ENCODE peak calls at places on chromosomes 5 and 9, in seven cellular contexts. P is fibroblast of lung; S is CD8-positive, alpha-beta T cell; J is heart right ventricle; Q is stimulated activated CD8-positive, alpha-beta memory T cell treated with anti-CD3 and anti-CD28 coated beads, Interleukin-4, amount 100 ng/mL, for 24 hours; O is H4; D is uterus. M is an unnamed sample.

GRCh38 chr5:132478498-132478855 is 12.1 kb downstream of the IRF1 start:
- DNase-seq in J (no peak), O (no peak), D (no peak), Q (no peak), P (no peak), S (peak), M (no peak)

GRCh38 chr5:108720416-108720815 is 27.3 kb upstream of the FER start:
- DNase-seq in O (no peak), D (no peak), P (peak), S (no peak), Q (no peak), J (no peak), M (no peak)

GRCh38 chr5:98483301-98483700 is 290.2 kb upstream of the RGMB start:
- DNase-seq in Q (no peak), P (peak), J (no peak), D (no peak), O (no peak), S (no peak), M (no peak)

GRCh38 chr9:78622131-78622530 is 325.2 kb downstream of the PSAT1 start:
- DNase-seq in P (peak), Q (no peak), S (no peak), J (no peak), O (no peak), D (no peak), M (no peak)

GRCh38 chr5:114949001-114949400 is 220.7 kb downstream of the TRIM36 start:
- DNase-seq in D (no peak), J (no peak), Q (no peak), S (no peak), O (no peak), P (no peak), M (no peak)

GRCh38 chr5:13378073-13378472 is 566.4 kb downstream of the DNAH5 start:
- DNase-seq in J (no peak), O (peak), P (peak), S (no peak), D (no peak), Q (no peak), M (peak)

GRCh38 chr9:13841801-13842462 is 472.0 kb downstream of the NFIB start:
- DNase-seq in O (no peak), S (no peak), P (peak), D (no peak), J (peak), Q (no peak), M (no peak)

GRCh38 chr5:15609076-15609725 is 109.2 kb downstream of the FBXL7 start:
- DNase-seq in S (no peak), D (no peak), P (no peak), J (no peak), Q (no peak), O (no peak), M (no peak)

GRCh38 chr5:141668601-141669265 is 13.3 kb downstream of the ARAP3 start:
- DNase-seq in J (no peak), D (no peak), P (peak), O (no peak), Q (no peak), S (no peak), M (no peak)

GRCh38 chr5:125525356-125525755 is 778.9 kb upstream of the ZNF608 start:
- DNase-seq in O (no peak), P (peak), S (no peak), J (no peak), D (no peak), Q (no peak), M (no peak)

GRCh38 chr9:127931092-127931881 is 710 bp upstream of the PIP5KL1 start:
- DNase-seq in J (no peak), P (peak), Q (no peak), S (no peak), D (no peak), O (peak), M (peak)

GRCh38 chr9:126329476-126330275 is 3.0 kb downstream of the MVB12B start:
- DNase-seq in J (no peak), D (no peak), Q (no peak), S (peak), P (no peak), O (no peak), M (no peak)

GRCh38 chr9:113999256-114000062 is 78.6 kb downstream of the AMBP start:
- DNase-seq in O (no peak), P (peak), J (no peak), S (no peak), D (no peak), Q (no peak), M (no peak)

GRCh38 chr5:10310073-10310779 is 2.5 kb upstream of the CMBL start:
- DNase-seq in O (peak), J (no peak), Q (no peak), P (peak), S (no peak), D (no peak), M (no peak)

GRCh38 chr5:155729684-155730059 is 597.3 kb upstream of the SGCD start:
- DNase-seq in Q (no peak), O (no peak), J (peak), P (peak), S (no peak), D (no peak), M (no peak)

GRCh38 chr5:141877478-141878185 is 578 bp downstream of the PCDH1 start:
- DNase-seq in S (peak), O (no peak), J (no peak), P (no peak), D (no peak), Q (no peak), M (no peak)

GRCh38 chr5:180084638-180085561 is 13.3 kb upstream of the RNF130 start:
- DNase-seq in Q (no peak), P (no peak), D (no peak), S (no peak), O (no peak), J (no peak), M (no peak)

GRCh38 chr5:142016576-142016975 is 3.7 kb upstream of the GNPDA1 start:
- DNase-seq in Q (no peak), O (no peak), D (no peak), P (no peak), S (peak), J (no peak), M (peak)

GRCh38 chr5:178117911-178118310 is 4.6 kb downstream of the N4BP3 start:
- DNase-seq in D (no peak), J (no peak), Q (no peak), O (no peak), S (no peak), P (no peak), M (no peak)

GRCh38 chr9:18346761-18347160 is 127.2 kb upstream of the ADAMTSL1 start:
- DNase-seq in J (no peak), P (no peak), Q (no peak), S (no peak), O (no peak), D (no peak), M (no peak)

M was measured in endothelial cell of umbilical vein.